ENCODE peak calls at places on chromosomes 16 and 17, in eight cellular contexts. M is stimulated activated CD8-positive, alpha-beta memory T cell treated with anti-CD3 and anti-CD28 coated beads, Interleukin-15, amount 100 ng/mL, for 24 hours; R is NCI-H345; Q is uterus; P is gastrocnemius medialis; T is A549; E is aorta; I is AG09309. O is an unnamed sample.

GRCh38 chr17:16353702-16354174 is 469 bp upstream of the CENPV start:
- DNase-seq in M (no peak), R (no peak), Q (no peak), P (no peak), T (no peak), E (no peak), I (no peak), O (no peak)

GRCh38 chr17:61662771-61663170 is 71.8 kb upstream of the NACA2 start:
- DNase-seq in M (no peak), R (no peak), Q (no peak), P (no peak), T (no peak), E (no peak), I (no peak), O (no peak)

GRCh38 chr16:85557083-85557975 is 55.8 kb upstream of the GSE1 start:
- DNase-seq in M (no peak), R (peak), Q (peak), P (no peak), T (peak), E (no peak), I (no peak), O (peak)

GRCh38 chr16:85413713-85414663 is 199.1 kb upstream of the GSE1 start:
- DNase-seq in M (no peak), R (no peak), Q (no peak), P (no peak), T (no peak), E (no peak), I (no peak), O (no peak)

GRCh38 chr17:57313276-57313835 is 57.0 kb downstream of the MSI2 start:
- DNase-seq in M (no peak), R (peak), Q (no peak), P (no peak), T (no peak), E (no peak), I (no peak), O (no peak)

GRCh38 chr16:57607676-57608461 is 20.6 kb upstream of the ADGRG1 start:
- DNase-seq in M (no peak), R (no peak), Q (no peak), P (no peak), T (no peak), E (peak), I (no peak), O (no peak)

GRCh38 chr16:64403352-64403751 is 718.5 kb downstream of the CDH11 start:
- DNase-seq in M (no peak), R (no peak), Q (no peak), P (no peak), T (no peak), E (no peak), I (no peak), O (no peak)

GRCh38 chr17:17856386-17856785 is 19.6 kb upstream of the SREBF1 start:
- DNase-seq in M (no peak), R (no peak), Q (no peak), P (no peak), T (no peak), E (no peak), I (no peak), O (no peak)

GRCh38 chr16:81505011-81505660 is 60.5 kb downstream of the CMIP start:
- DNase-seq in M (no peak), R (no peak), Q (no peak), P (no peak), T (no peak), E (no peak), I (no peak), O (no peak)

GRCh38 chr16:47448830-47449575 is 11.9 kb downstream of the ITFG1 start:
- DNase-seq in M (no peak), R (no peak), Q (no peak), P (no peak), T (no peak), E (no peak), I (no peak), O (no peak)

GRCh38 chr17:69508814-69509213 is 94.3 kb downstream of the MAP2K6 start:
- DNase-seq in M (no peak), R (no peak), Q (no peak), P (no peak), T (no peak), E (no peak), I (no peak), O (no peak)

GRCh38 chr16:12775689-12776236 is 27.9 kb downstream of the CPPED1 start:
- DNase-seq in M (no peak), R (no peak), Q (no peak), P (no peak), T (no peak), E (no peak), I (no peak), O (no peak)

GRCh38 chr16:3215601-3216262 is 19.2 kb downstream of the ZNF200 start:
- DNase-seq in M (no peak), R (no peak), Q (no peak), P (no peak), T (no peak), E (no peak), I (no peak), O (no peak)

GRCh38 chr16:89410794-89411309 is 79.5 kb downstream of the ANKRD11 start:
- DNase-seq in M (no peak), R (peak), Q (no peak), P (peak), T (no peak), E (peak), I (peak), O (peak)

GRCh38 chr16:51392651-51393187 is 241.6 kb upstream of the SALL1 start:
- DNase-seq in M (no peak), R (no peak), Q (peak), P (peak), T (no peak), E (no peak), I (peak), O (no peak)

GRCh38 chr17:68600123-68600880 is 865 bp downstream of the FAM20A start:
- DNase-seq in M (no peak), R (no peak), Q (peak), P (no peak), T (peak), E (peak), I (no peak), O (peak)

GRCh38 chr17:75588546-75589016 is 981 bp downstream of the MYO15B start:
- DNase-seq in M (no peak), R (peak), Q (peak), P (no peak), T (no peak), E (peak), I (no peak), O (no peak)

GRCh38 chr17:49193513-49194296 is 16.7 kb downstream of the GNGT2 start:
- DNase-seq in M (no peak), R (peak), Q (peak), P (no peak), T (peak), E (peak), I (no peak), O (peak)

GRCh38 chr16:22318690-22319358 is 21.6 kb downstream of the POLR3E start:
- DNase-seq in M (no peak), R (no peak), Q (no peak), P (no peak), T (peak), E (peak), I (no peak), O (peak)

GRCh38 chr16:55668337-55669281 is 12.8 kb downstream of the SLC6A2 start:
- DNase-seq in M (no peak), R (no peak), Q (no peak), P (peak), T (no peak), E (peak), I (no peak), O (no peak)

GRCh38 chr16:15617901-15618300 is 25.1 kb downstream of the MARF1 start:
- DNase-seq in M (no peak), R (no peak), Q (no peak), P (no peak), T (no peak), E (no peak), I (no peak), O (no peak)

GRCh38 chr17:74532115-74532514 is 840 bp upstream of the CD300LB start:
- DNase-seq in M (no peak), R (no peak), Q (peak), P (no peak), T (no peak), E (peak), I (no peak), O (no peak)

GRCh38 chr16:70416748-70417616 is 21.9 kb downstream of the ST3GAL2 start:
- DNase-seq in M (no peak), R (no peak), Q (no peak), P (no peak), T (no peak), E (no peak), I (no peak), O (no peak)

GRCh38 chr16:87145181-87146176 is 171.7 kb downstream of the C16orf95 start:
- DNase-seq in M (no peak), R (no peak), Q (no peak), P (no peak), T (no peak), E (no peak), I (peak), O (no peak)

GRCh38 chr16:67917852-67918236 is 13.8 kb downstream of the CTRL start:
- DNase-seq in M (no peak), R (peak), Q (no peak), P (peak), T (peak), E (no peak), I (no peak), O (no peak)

GRCh38 chr17:74525781-74526288 is 5.4 kb downstream of the CD300LB start:
- DNase-seq in M (no peak), R (no peak), Q (no peak), P (no peak), T (no peak), E (no peak), I (no peak), O (peak)

GRCh38 chr17:74945543-74945942 is 9.8 kb downstream of the OTOP3 start:
- DNase-seq in M (no peak), R (no peak), Q (no peak), P (no peak), T (no peak), E (no peak), I (no peak), O (no peak)

GRCh38 chr17:82269882-82270500 is 3.5 kb downstream of the CSNK1D start:
- DNase-seq in M (no peak), R (no peak), Q (no peak), P (no peak), T (no peak), E (no peak), I (no peak), O (no peak)

GRCh38 chr16:12119562-12119961 is 143.0 kb downstream of the SNX29 start:
- DNase-seq in M (no peak), R (no peak), Q (no peak), P (no peak), T (no peak), E (peak), I (no peak), O (no peak)

GRCh38 chr16:83794874-83795273 is 12.9 kb upstream of the HSBP1 start:
- DNase-seq in M (no peak), R (no peak), Q (no peak), P (no peak), T (no peak), E (no peak), I (no peak), O (no peak)

GRCh38 chr17:74930535-74931036 is 5.1 kb upstream of the OTOP3 start:
- DNase-seq in M (no peak), R (no peak), Q (no peak), P (no peak), T (no peak), E (no peak), I (no peak), O (no peak)